ENCODE peak calls at places on chromosomes 2 and 18, in seven cellular contexts. R, O, L, N, E, Q and Z are unnamed samples. For H3K36me3, the result is how much of the 10 kb centered on the place peaks cover.

GRCh38 chr2:109516445-109517117 is 97.2 kb downstream of the SEPTIN10 start:
- DNase-seq in R (peak), O (no peak), L (no peak), N (peak), E (no peak), Q (peak), Z (no peak)

GRCh38 chr2:46749042-46749461 is 166.6 kb downstream of the MCFD2 start:
- DNase-seq in R (no peak), O (no peak), L (no peak), N (no peak), E (no peak), Q (no peak), Z (peak)

GRCh38 chr2:133837441-133838090 is 269.3 kb upstream of the NCKAP5 start:
- DNase-seq in R (no peak), O (no peak), L (no peak), N (no peak), E (no peak), Q (no peak), Z (no peak)

GRCh38 chr18:11987527-11987926 is 6.2 kb downstream of the IMPA2 start:
- DNase-seq in R (no peak), O (no peak), L (no peak), N (no peak), E (no peak), Q (no peak), Z (no peak)

GRCh38 chr2:43138441-43138840 is 88.0 kb downstream of the ZFP36L2 start:
- DNase-seq in R (no peak), O (no peak), L (no peak), N (peak), E (no peak), Q (no peak), Z (no peak)

GRCh38 chr2:156191547-156191946 is 141.0 kb downstream of the NR4A2 start:
- DNase-seq in R (no peak), O (no peak), L (no peak), N (no peak), E (no peak), Q (no peak), Z (no peak)

GRCh38 chr2:127611076-127611925 is 34.7 kb upstream of the GPR17 start:
- DNase-seq in R (no peak), O (no peak), L (no peak), N (peak), E (no peak), Q (no peak), Z (no peak)

GRCh38 chr2:152466925-152467676 is 132.1 kb downstream of the FMNL2 start:
- DNase-seq in R (peak), O (no peak), L (peak), N (no peak), E (peak), Q (no peak), Z (no peak)

GRCh38 chr2:106956416-106956815 is 70.4 kb upstream of the ST6GAL2 start:
- DNase-seq in R (no peak), O (no peak), L (no peak), N (no peak), E (no peak), Q (no peak), Z (no peak)

GRCh38 chr18:58135806-58136331 is 91.8 kb downstream of the NEDD4L start:
- DNase-seq in R (peak), O (peak), L (peak), N (peak), E (peak), Q (peak), Z (no peak)

GRCh38 chr2:64288321-64288931 is 144.2 kb upstream of the PELI1 start:
- DNase-seq in R (no peak), O (no peak), L (no peak), N (no peak), E (no peak), Q (no peak), Z (no peak)

GRCh38 chr18:52546686-52547346 is 206.8 kb downstream of the DCC start:
- DNase-seq in R (no peak), O (no peak), L (no peak), N (no peak), E (no peak), Q (no peak), Z (no peak)

GRCh38 chr2:191103793-191104192 is 47.0 kb downstream of the STAT4 start:
- DNase-seq in R (no peak), O (no peak), L (no peak), N (no peak), E (no peak), Q (no peak), Z (no peak)

GRCh38 chr2:9135804-9136558 is 70.6 kb upstream of the ASAP2 start:
- DNase-seq in R (no peak), O (no peak), L (no peak), N (no peak), E (no peak), Q (no peak), Z (no peak)

GRCh38 chr2:61485281-61485680 is 14.4 kb upstream of the USP34 start:
- DNase-seq in R (no peak), O (no peak), L (no peak), N (no peak), E (no peak), Q (no peak), Z (no peak)

GRCh38 chr2:64454316-64455030 is 511 bp downstream of the LGALSL start:
- DNase-seq in R (peak), O (peak), L (peak), N (peak), E (peak), Q (peak), Z (peak)

GRCh38 chr18:36454258-36454657 is 156.7 kb downstream of the FHOD3 start:
- DNase-seq in R (no peak), O (no peak), L (no peak), N (no peak), E (no peak), Q (no peak), Z (no peak)

GRCh38 chr18:23133860-23134779 is 1.2 kb upstream of the CABLES1 start:
- DNase-seq in R (peak), O (no peak), L (peak), N (peak), E (peak), Q (peak), Z (no peak)

GRCh38 chr2:166211079-166211478 is 83.3 kb upstream of the SCN1A start:
- DNase-seq in R (no peak), O (no peak), L (no peak), N (no peak), E (no peak), Q (no peak), Z (no peak)

GRCh38 chr2:6692061-6692460 is 173.6 kb downstream of the CMPK2 start:
- DNase-seq in R (no peak), O (no peak), L (no peak), N (no peak), E (no peak), Q (no peak), Z (no peak)

GRCh38 chr18:49656098-49656591 is 94.3 kb downstream of the LIPG start:
- DNase-seq in R (peak), O (no peak), L (no peak), N (peak), E (no peak), Q (no peak), Z (peak)

GRCh38 chr18:75062297-75062886 is 146.5 kb downstream of the PTGR3 start:
- DNase-seq in R (no peak), O (no peak), L (no peak), N (peak), E (no peak), Q (no peak), Z (no peak)
- H3K4me3 ChIP-seq in R (no peak), O (no peak), L (no peak), N (no peak), E (no peak), Q (no peak), Z (no peak)

GRCh38 chr2:239770240-239770639 is 254.9 kb downstream of the NDUFA10 start:
- DNase-seq in R (no peak), O (no peak), L (no peak), N (no peak), E (no peak), Q (no peak), Z (no peak)
- TF ChIP-seq CTCF in R (no peak), O (no peak), L (no peak), N (peak), E (no peak), Q (no peak), Z (no peak)

GRCh38 chr2:37201766-37202165 is 5.5 kb downstream of the CEBPZOS start:
- DNase-seq in R (no peak), O (no peak), L (no peak), N (no peak), E (no peak), Q (no peak), Z (no peak)

GRCh38 chr2:37205689-37206341 is 9.5 kb downstream of the CEBPZOS start:
- DNase-seq in R (no peak), O (no peak), L (no peak), N (peak), E (no peak), Q (no peak), Z (no peak)

GRCh38 chr2:37198681-37199065 is 2.4 kb downstream of the CEBPZOS start:
- DNase-seq in R (no peak), O (no peak), L (no peak), N (no peak), E (no peak), Q (no peak), Z (no peak)

GRCh38 chr2:37201208-37201607 is 4.9 kb downstream of the CEBPZOS start:
- DNase-seq in R (no peak), O (no peak), L (no peak), N (no peak), E (no peak), Q (no peak), Z (no peak)

GRCh38 chr2:37203708-37204107 is 7.4 kb downstream of the CEBPZOS start:
- DNase-seq in R (no peak), O (no peak), L (no peak), N (no peak), E (no peak), Q (no peak), Z (no peak)
- H3K36me3 ChIP-seq in R (half or more), O (half or more), L (under half), N (half or more), E (under half), Q (under half), Z (under half)

DNA sequence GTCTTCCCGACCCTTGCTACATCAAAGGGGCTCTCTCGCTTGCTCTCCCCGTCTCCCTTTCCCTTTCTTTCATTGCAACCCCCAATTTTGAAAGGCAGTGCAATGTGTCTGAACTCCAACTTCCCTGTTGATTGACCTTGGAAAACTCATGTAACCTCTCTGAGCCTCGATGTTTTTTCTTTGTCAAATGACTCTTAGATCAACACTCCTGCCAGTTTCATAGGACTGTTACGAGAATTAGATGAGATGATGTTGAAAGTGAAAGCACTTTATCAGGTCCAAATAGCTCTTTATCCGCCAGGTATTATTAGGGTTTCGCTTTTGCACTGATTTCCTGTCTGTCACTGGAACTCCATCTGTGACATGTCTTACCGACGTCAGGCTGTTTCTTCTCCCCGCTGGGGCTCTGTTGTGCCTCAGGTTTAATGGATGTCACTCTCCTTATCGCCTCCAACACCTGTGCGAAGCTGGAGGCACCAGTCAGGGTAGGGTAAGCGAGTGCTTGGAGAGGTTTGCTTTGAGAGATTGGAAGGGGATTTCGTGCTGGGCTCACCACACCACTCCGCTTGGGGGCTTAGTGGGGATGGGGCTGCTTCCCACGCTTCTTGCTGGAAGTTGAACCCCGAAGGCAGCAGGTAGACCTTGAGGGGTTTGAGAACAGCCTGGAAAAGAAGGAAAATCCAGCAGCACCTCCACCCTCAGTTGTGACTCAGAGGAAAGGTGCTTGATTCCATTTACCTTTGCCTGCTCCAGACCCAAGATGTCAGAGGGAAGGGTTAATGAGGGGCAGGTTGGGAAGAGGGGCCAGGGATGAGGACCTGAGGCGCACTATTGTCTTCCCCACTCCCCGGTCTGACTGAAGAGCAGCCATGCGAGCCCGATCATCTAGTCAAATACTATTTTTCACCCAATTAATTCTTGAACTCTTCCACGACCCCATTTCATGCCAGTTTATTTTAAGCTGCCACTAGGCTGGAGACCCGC is 4.3 kb downstream of the GAD1 start:
- DNase-seq in R (no peak), O (no peak), L (no peak), N (peak), E (no peak), Q (no peak), Z (no peak)
- H3K4me3 ChIP-seq in R (no peak), O (peak), L (no peak), N (no peak), E (no peak), Q (peak), Z (no peak)

DNA sequence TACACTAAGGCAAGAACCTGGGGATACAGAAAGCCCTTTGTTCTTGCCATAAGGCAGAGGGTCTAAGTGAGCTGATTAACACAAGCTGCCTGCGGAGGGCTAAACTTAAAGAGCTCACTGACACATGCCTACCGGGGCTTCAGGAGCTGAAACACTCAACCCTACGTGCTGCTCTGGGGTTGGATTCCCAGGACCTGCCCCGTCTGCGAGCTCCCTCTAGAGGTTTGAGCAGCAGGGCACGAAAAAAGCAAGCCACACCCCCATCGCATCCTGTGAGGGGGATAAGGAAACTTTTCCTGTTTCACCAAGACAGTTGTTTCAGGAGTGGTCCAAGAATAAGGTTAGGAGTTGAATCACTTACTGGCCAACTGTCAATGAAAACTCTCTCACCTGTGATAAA is 562.1 kb downstream of the TMX3 start:
- DNase-seq in R (no peak), O (no peak), L (no peak), N (peak), E (no peak), Q (no peak), Z (no peak)
- TF ChIP-seq CTCF in R (no peak), O (no peak), L (no peak), N (peak), E (no peak), Q (no peak), Z (no peak)

DNA sequence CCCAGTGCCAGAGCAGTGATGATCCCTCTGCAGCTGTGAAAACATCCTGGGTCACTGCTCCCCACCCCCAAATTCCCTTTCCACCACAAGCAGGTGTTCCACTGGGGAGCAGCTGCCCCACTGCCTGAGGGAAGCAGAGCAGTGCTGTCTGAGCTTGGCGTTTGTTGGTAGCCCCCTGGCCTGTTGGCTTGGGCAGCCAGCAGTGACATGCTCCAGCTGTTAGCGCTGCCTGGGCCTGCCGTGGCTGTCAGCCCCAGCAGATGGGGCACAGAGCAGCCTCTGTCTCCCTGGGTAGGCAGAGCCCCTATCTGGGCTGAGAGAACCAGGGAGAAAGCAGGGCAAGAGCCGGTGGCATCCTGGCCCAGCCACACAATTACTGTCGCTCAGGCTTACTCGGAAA is 247.7 kb downstream of the GLI2 start:
- DNase-seq in R (no peak), O (no peak), L (no peak), N (no peak), E (no peak), Q (no peak), Z (peak)
- H3K36me3 ChIP-seq in R (under half), O (under half), L (under half), N (under half), E (under half), Q (under half), Z (under half)